ENCODE peak calls at places on chromosomes 12 and 14, in five cellular contexts. J is neuronal stem cell, U is mesenchymal stem cell, I is IMR-90, Y is H1. K is an unnamed sample.

GRCh38 chr14:32300146-32300545 is 29.0 kb upstream of the AKAP6 start:
- DNase-seq in J (peak), U (no peak), I (no peak), Y (no peak), K (no peak)

GRCh38 chr12:5030066-5030465 is 13.6 kb upstream of the KCNA5 start:
- DNase-seq in J (no peak), U (no peak), I (no peak), Y (no peak), K (no peak)

GRCh38 chr12:112116232-112117060 is 7.9 kb upstream of the NAA25 start:
- DNase-seq in J (peak), U (peak), I (peak), Y (peak), K (peak)

GRCh38 chr14:104794099-104794498 is 1.4 kb downstream of the AKT1 start:
- DNase-seq in J (no peak), U (peak), I (peak), Y (peak), K (peak)

GRCh38 chr12:90281156-90281868 is 572.7 kb upstream of the ATP2B1 start:
- DNase-seq in J (no peak), U (no peak), I (no peak), Y (no peak), K (no peak)

GRCh38 chr14:59483360-59483759 is 848 bp downstream of the L3HYPDH start:
- DNase-seq in J (no peak), U (peak), I (peak), Y (no peak), K (no peak)

GRCh38 chr12:93235881-93236280 is 141.8 kb upstream of the NUDT4 start:
- DNase-seq in J (no peak), U (no peak), I (no peak), Y (no peak), K (no peak)

GRCh38 chr14:68345738-68346137 is 447.1 kb downstream of the ZFP36L1 start:
- DNase-seq in J (no peak), U (no peak), I (peak), Y (no peak), K (no peak)

GRCh38 chr12:54259194-54260011 is 20.5 kb downstream of the CBX5 start:
- DNase-seq in J (peak), U (peak), I (peak), Y (peak), K (peak)

GRCh38 chr12:116002890-116003536 is 274.5 kb downstream of the MED13L start:
- DNase-seq in J (no peak), U (peak), I (peak), Y (no peak), K (no peak)

GRCh38 chr12:60138526-60138925 is 542.7 kb downstream of the SLC16A7 start:
- DNase-seq in J (no peak), U (no peak), I (no peak), Y (no peak), K (no peak)

GRCh38 chr12:6551496-6552139 is 4.2 kb downstream of the IFFO1 start:
- DNase-seq in J (no peak), U (peak), I (peak), Y (no peak), K (no peak)

GRCh38 chr14:90019824-90020523 is 41.8 kb upstream of the KCNK13 start:
- DNase-seq in J (no peak), U (no peak), I (no peak), Y (no peak), K (no peak)

GRCh38 chr12:101793401-101793800 is 37.4 kb downstream of the GNPTAB start:
- DNase-seq in J (no peak), U (peak), I (peak), Y (no peak), K (no peak)

GRCh38 chr12:22399464-22399863 is 65.0 kb upstream of the ST8SIA1 start:
- DNase-seq in J (no peak), U (no peak), I (no peak), Y (no peak), K (no peak)

GRCh38 chr14:104364830-104365229 is 214.7 kb upstream of the C14orf180 start:
- DNase-seq in J (no peak), U (no peak), I (no peak), Y (no peak), K (no peak)

DNA sequence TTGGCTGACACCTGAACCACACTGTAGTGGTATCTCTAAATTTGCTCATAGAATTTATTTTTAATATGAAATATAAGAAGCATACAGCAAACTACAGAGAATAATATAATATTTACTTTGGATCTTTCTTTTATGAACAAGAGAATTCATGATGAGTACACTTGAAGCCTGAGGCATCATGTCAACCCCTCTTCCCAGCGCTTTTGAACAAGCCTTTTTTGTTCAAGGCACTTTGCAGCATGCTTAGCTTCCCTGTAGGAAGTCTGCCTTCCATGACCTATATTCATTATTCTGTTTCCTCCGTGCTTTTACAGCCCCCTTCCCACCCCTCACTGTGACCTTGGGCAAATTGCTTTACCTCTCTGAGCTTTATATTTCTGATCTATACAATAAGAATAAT is 41.6 kb downstream of the SCN8A start:
- DNase-seq in J (no peak), U (no peak), I (no peak), Y (no peak), K (no peak)
- H3K14ac ChIP-seq in J (no peak), U (no peak), I (no peak), Y (no peak), K (no peak)

GRCh38 chr12:48004941-48005749 is 869 bp upstream of the COL2A1 start:
- DNase-seq in J (no peak), U (no peak), I (no peak), Y (no peak), K (peak)

GRCh38 chr12:48005750-48006021 is 1.4 kb upstream of the COL2A1 start:
- DNase-seq in J (no peak), U (no peak), I (no peak), Y (no peak), K (no peak)

GRCh38 chr12:48003226-48004038 is 844 bp downstream of the COL2A1 start:
- DNase-seq in J (peak), U (peak), I (no peak), Y (no peak), K (peak)

GRCh38 chr12:48002773-48003218 is 1.5 kb downstream of the COL2A1 start:
- DNase-seq in J (no peak), U (peak), I (peak), Y (peak), K (no peak)

DNA sequence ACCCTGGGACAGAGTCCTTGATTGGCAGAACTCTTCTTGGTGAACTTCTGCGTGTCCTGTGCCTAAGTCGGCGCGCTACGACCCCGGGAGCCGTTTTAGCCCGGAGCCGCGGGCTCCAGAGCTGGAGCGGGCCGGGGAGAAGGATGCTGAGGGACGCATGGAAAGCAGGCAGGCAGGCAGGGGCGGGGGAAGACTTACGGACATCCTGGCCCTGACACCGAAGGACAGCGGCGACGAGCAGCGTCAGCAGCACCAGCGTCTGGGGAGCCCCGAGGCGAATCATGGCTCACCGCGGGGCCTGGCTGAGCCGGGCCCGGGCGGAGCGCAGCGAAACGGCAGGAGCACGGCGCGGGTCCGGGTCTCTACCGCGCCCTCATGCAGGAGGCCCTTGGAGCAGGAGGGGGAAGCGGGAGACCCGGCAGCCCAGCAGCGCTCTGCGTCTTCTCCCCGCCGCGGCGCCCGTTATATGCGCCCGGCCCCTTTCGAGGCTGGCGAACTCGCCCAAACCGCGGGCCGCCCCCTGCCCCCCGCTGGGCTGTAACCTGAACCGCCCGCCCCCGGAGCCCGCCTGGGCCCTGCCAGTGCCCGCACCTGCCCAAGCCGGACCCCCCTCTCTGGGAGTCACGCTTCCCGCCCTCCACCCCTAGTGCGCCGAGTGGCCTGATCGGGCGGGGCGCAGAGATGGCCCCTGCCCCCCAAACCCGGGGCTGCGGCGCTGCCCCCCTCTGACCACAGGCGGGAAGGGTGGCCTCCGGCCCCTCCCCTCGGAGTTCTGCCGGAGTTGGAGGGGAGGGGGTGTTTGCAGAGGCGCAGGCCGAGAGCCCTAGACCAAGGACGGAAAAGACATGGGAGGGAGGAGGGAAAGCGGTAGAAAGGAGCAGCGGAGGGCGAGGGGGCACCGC is at the start of gene COL2A1:
- DNase-seq in J (peak), U (peak), I (peak), Y (peak), K (peak)
- H4K8ac ChIP-seq in J (peak), U (peak), I (no peak), Y (peak), K (no peak)

GRCh38 chr14:36768638-36769337 is 107.1 kb downstream of the PAX9 start:
- DNase-seq in J (no peak), U (no peak), I (no peak), Y (no peak), K (no peak)
- H2BK5ac ChIP-seq in J (no peak), U (no peak), I (no peak), Y (peak), K (no peak)

DNA sequence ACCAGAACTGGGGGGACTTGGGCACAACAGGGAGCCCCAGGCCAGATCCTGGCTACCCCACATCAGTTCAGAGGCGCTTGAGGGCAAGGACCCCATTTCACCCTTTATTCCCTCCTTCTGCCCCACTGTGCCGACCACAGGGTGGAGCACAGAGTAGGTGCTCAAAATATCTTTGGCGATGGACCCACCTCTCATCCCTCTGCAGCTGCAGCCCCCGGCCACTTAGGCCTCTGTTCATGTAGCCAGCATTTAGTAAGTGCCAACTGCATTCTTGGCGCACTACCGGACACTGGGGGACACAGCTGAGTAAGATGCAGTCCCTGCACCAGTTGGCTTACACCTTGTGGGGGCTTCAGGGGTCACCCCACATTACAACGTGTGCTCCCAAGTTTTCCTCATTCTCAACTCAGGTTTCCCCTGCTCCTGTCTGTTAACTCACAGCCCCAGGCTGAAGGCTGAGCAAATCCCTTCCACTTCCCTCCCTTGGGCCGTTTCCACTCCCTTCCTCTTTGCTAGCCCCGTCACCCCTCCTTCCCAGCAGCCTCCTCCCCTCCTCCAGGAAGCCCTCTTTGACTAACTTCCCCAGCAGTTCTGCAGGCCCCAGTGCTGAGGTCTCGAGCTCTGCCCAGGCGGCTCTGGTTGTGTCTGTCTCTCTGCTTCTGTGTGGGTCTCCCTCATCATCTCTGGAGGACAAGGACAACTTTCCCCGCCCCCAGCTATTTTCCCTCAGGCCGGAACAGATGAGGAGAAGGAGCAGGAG is 26.5 kb downstream of the KRT80 start:
- DNase-seq in J (no peak), U (no peak), I (no peak), Y (no peak), K (no peak)
- H3K14ac ChIP-seq in J (no peak), U (no peak), I (peak), Y (no peak), K (no peak)

DNA sequence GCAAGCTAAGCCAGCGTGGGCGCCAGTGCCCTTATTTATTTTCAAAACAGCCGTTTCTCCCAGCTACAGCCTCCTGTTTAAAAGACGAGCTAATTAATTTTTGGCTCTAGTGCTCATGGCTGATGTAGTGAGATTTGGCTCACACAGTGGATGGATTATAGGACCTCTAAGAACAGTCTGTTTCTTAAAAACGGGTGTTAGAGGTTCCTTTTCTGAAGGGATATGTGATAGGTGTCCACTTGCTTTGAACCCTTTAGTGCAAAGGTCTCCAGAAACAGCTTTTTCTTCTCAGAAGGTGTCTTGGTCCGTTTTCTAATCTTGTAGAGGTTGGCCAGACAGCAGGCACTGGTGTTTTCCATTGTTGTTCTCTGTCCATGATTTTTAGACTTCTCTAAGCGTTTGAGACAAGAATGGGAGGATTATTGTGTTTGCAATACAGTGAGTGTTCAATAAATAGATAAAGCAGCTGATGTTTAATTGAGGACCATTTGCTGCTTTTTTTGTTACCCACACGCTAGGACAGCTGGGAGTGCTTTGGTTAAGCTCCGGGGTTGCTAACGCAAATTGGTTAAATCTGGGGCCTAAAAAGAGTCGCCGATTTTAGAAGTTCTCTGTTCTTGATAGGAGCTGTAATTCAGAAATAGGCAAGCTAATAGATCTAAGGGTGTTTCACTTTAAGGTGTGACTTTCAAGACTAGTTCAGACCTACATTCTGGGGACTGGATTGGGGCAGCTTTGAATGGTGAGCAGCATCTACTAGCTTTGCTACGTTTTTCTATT is 1.0 kb downstream of the BORCS5 start:
- DNase-seq in J (no peak), U (no peak), I (peak), Y (peak), K (no peak)
- H4K8ac ChIP-seq in J (no peak), U (peak), I (peak), Y (peak), K (no peak)

GRCh38 chr12:124411953-124412645 is 117.2 kb downstream of the RFLNA start:
- DNase-seq in J (no peak), U (no peak), I (no peak), Y (no peak), K (no peak)

GRCh38 chr12:124411291-124411878 is 116.5 kb downstream of the RFLNA start:
- DNase-seq in J (no peak), U (peak), I (peak), Y (no peak), K (no peak)

GRCh38 chr12:124412646-124413015 is 117.7 kb downstream of the RFLNA start:
- DNase-seq in J (no peak), U (no peak), I (no peak), Y (no peak), K (no peak)

GRCh38 chr12:124408822-124409517 is 114.1 kb downstream of the RFLNA start:
- DNase-seq in J (no peak), U (no peak), I (no peak), Y (no peak), K (no peak)

DNA sequence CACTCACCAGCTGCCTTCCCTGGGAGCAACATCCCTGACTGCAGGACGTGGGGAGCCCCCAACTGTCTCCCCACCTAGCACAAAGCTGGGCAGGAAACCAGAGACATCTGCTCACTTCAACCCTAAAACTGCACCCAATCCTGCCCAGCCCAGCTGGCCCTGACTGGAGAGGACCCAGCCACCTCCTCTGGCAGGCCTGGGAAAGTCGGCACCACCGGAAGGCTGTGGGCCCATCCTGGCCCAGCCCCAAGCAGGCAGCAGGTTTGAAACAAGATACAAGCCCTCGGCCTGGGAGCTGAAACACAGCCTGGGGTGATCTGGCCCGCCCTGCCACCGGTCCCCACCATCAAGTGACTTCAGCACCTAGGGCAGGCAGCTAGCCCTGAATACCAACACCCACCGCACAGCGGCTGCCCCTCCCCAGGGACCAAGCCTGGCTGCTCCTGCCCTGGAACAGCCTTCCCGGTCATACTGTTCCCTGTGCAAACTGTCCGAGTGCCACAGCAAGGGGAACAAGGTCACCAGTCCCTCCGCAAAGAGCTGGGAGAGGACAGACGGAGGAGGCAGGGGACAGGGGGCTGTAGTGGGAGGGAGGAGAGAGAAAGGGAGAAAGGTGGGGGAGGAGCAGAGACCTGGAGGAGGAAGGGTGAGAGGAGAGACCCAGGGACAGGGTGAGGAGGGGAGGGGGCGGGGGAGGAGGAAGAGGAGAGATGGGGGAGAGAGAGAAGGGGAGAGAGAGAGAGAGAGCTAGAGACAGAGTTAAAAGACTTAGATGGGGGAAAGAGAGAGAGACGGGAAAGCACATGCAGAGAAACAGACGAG is 115.7 kb downstream of the RFLNA start:
- DNase-seq in J (no peak), U (no peak), I (peak), Y (no peak), K (no peak)
- H2BK5ac ChIP-seq in J (no peak), U (no peak), I (peak), Y (peak), K (no peak)

DNA sequence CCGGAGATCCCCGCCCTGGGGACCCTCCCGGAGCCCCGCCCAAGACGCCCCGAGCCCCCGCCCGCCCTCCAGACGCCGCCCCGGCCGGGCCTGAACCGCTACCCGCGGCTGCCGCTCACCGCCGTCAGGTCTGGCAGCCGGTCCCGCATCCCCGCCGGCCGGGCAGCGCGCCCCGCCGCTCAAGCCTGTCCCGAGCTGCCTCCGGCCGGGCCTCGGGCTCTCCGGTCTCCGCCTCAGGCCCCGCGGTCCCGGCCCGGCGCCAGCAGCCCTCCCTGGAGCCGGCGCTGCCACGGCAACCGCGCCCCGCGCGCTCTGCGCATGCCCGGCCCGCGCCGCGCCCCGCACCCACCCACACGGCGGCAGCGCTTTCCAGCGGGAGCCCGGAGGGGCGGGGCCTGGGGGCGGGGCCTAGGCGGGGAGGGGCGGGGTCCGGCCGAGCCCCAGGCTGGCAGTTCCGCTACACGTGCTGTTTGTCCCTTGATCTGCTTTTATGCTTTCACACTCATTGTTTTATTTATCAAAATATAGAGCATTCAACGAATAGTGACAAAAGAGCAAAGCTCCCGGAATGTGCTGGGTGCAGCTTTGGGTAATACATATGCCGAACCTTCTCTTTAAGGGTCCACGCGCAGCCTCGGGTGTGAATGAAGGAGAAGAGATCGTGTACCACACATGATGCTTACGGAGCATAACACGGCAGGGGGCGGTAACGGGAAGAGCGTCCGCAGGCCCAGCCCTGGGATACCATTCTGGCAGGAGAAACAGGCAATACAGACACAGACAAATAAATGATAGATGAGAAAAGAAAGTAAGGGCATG is at the start of gene STX2:
- DNase-seq in J (peak), U (peak), I (peak), Y (peak), K (peak)
- H3K14ac ChIP-seq in J (peak), U (no peak), I (peak), Y (no peak), K (no peak)

K was measured in H9.